ENCODE peak calls at places on chromosomes 16 and 17, in ten cellular contexts. E is cardiac muscle cell, G is K562, W is gastrocnemius medialis, X is uterus, R is esophagus squamous epithelium, T is A673, H is ascending aorta, B is heart left ventricle, V is endodermal cell. K is an unnamed sample.

GRCh38 chr16:29806096-29806579 is at the start of gene MAZ:
- DNase-seq in H (no peak), T (peak), B (no peak), R (no peak), E (no peak), W (no peak), V (no peak), G (peak), X (no peak), K (no peak)

GRCh38 chr16:79712273-79712672 is 111.7 kb upstream of the MAF start:
- DNase-seq in E (no peak), V (no peak), B (no peak), G (no peak), W (no peak), T (no peak), R (no peak), X (no peak), H (no peak), K (no peak)

GRCh38 chr16:74852500-74852875 is 77.9 kb upstream of the FA2H start:
- DNase-seq in X (no peak), E (no peak), B (no peak), R (no peak), W (no peak), V (no peak), G (no peak), T (no peak), H (no peak), K (no peak)

GRCh38 chr17:1077536-1078061 is 80.7 kb downstream of the TIMM22 start:
- DNase-seq in W (no peak), B (no peak), V (peak), X (no peak), H (no peak), R (no peak), T (no peak), G (no peak), E (no peak), K (no peak)

GRCh38 chr17:49687878-49688491 is 10.1 kb upstream of the SPOP start:
- DNase-seq in B (no peak), V (peak), G (no peak), X (no peak), T (peak), R (no peak), W (no peak), H (no peak), E (no peak), K (no peak)

GRCh38 chr17:76270770-76271668 is 5.9 kb downstream of the UBALD2 start:
- DNase-seq in X (no peak), B (no peak), R (no peak), T (no peak), H (no peak), V (no peak), E (no peak), G (no peak), W (peak), K (no peak)

GRCh38 chr17:10772425-10773380 is 31.2 kb downstream of the TMEM238L start:
- DNase-seq in E (peak), X (no peak), W (no peak), R (no peak), V (peak), H (no peak), B (no peak), T (peak), G (peak), K (no peak)

GRCh38 chr16:53773150-53773846 is 69.3 kb downstream of the FTO start:
- DNase-seq in G (peak), E (peak), V (peak), R (no peak), X (no peak), H (no peak), B (peak), W (no peak), T (peak), K (no peak)

GRCh38 chr17:82638183-82638773 is 10.0 kb downstream of the WDR45B start:
- DNase-seq in W (no peak), V (no peak), E (no peak), G (no peak), T (no peak), B (no peak), H (no peak), X (no peak), R (no peak), K (no peak)

GRCh38 chr17:3963214-3964201 is 729 bp downstream of the ATP2A3 start:
- DNase-seq in B (no peak), V (peak), G (peak), T (no peak), E (peak), X (no peak), W (no peak), R (peak), H (no peak), K (no peak)

GRCh38 chr17:1270210-1271019 is at the start of gene BHLHA9:
- DNase-seq in H (no peak), X (no peak), T (no peak), R (no peak), B (no peak), G (no peak), V (peak), W (no peak), E (no peak), K (no peak)

GRCh38 chr16:81609323-81609892 is 164.8 kb downstream of the CMIP start:
- DNase-seq in T (no peak), B (no peak), E (no peak), H (no peak), R (no peak), W (no peak), X (no peak), V (no peak), G (no peak), K (no peak)

GRCh38 chr16:69318911-69319289 is 7.8 kb downstream of the VPS4A start:
- DNase-seq in W (no peak), V (no peak), T (no peak), G (no peak), X (peak), B (no peak), R (no peak), E (no peak), H (no peak), K (no peak)

GRCh38 chr16:69482410-69482951 is 58.1 kb downstream of the CYB5B start:
- DNase-seq in G (no peak), X (peak), E (no peak), R (no peak), T (peak), B (peak), H (no peak), V (peak), W (peak), K (peak)

GRCh38 chr16:74455619-74456289 is 34.5 kb upstream of the CLEC18B start:
- DNase-seq in G (no peak), H (no peak), V (no peak), R (no peak), B (no peak), E (no peak), W (no peak), X (no peak), T (no peak), K (no peak)

GRCh38 chr17:80761421-80761871 is 216.8 kb downstream of the RPTOR start:
- DNase-seq in B (no peak), W (no peak), T (peak), E (no peak), G (no peak), V (peak), X (no peak), R (no peak), H (no peak), K (no peak)

GRCh38 chr17:37373530-37374159 is 2.1 kb upstream of the C17orf78 start:
- DNase-seq in W (peak), R (no peak), G (peak), E (peak), V (peak), T (peak), B (peak), H (peak), X (peak), K (peak)

GRCh38 chr16:19555938-19556778 is 655 bp downstream of the VPS35L start:
- DNase-seq in X (no peak), T (peak), B (no peak), H (no peak), R (no peak), V (peak), G (peak), E (peak), W (no peak), K (no peak)

GRCh38 chr16:71250461-71251232 is 20.1 kb upstream of the HYDIN start:
- DNase-seq in E (no peak), H (no peak), V (no peak), B (no peak), W (no peak), X (no peak), G (no peak), R (no peak), T (no peak), K (no peak)

GRCh38 chr17:4678448-4679026 is 25.4 kb downstream of the PELP1 start:
- DNase-seq in W (no peak), T (no peak), E (peak), X (no peak), G (peak), B (no peak), H (no peak), V (no peak), R (no peak), K (no peak)

GRCh38 chr17:55005520-55005919 is 37.0 kb downstream of the STXBP4 start:
- DNase-seq in W (no peak), B (no peak), R (no peak), X (no peak), H (no peak), G (peak), E (peak), V (peak), T (peak), K (no peak)

GRCh38 chr16:2289282-2289681 is 21.4 kb upstream of the RNPS1 start:
- DNase-seq in V (no peak), E (no peak), R (no peak), X (no peak), H (no peak), T (no peak), G (no peak), W (no peak), B (no peak), K (no peak)

GRCh38 chr16:72872966-72873365 is 175.0 kb downstream of the ZFHX3 start:
- DNase-seq in R (no peak), G (no peak), X (no peak), V (no peak), B (no peak), W (no peak), H (no peak), T (no peak), E (no peak), K (no peak)

GRCh38 chr16:46688101-46688656 is 799 bp downstream of the VPS35 start:
- DNase-seq in H (peak), W (peak), X (no peak), E (no peak), G (no peak), R (no peak), V (no peak), T (no peak), B (no peak), K (peak)

DNA sequence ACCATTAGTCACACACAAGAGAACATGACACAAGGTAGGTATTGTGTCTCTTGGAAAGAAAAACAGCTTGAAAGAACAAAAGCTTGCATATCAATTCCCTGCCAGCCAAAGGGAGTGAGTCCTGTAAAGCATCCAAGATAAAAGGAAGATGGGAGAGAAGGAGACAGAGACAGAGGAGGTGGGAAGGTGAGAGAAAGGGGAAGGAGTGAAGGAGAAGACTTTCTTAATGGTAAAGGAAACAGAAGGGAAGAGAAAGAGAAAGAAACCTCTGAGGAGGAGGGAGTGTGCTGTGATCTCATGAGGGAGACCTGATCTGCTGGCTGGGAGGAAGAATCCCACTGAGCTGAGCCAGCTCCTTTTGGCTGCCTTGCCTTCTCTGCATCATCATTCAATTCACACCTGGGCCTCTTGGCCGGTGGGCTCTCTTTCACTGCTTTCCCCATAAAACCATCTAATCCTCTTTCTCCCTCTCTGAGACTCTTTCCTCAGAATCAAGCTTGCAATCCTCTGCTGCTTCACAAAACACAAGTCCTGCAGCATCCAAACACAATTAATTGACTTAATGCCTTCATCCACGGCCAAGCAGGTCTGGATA is 271.6 kb downstream of the ABCC12 start:
- DNase-seq in H (no peak), R (no peak), W (no peak), V (peak), E (no peak), X (no peak), G (no peak), B (no peak), T (no peak), K (no peak)
- H3K4me3 ChIP-seq in H (no peak), R (no peak), W (no peak), V (no peak), E (no peak), X (no peak), G (no peak), B (no peak), T (no peak), K (no peak)

DNA sequence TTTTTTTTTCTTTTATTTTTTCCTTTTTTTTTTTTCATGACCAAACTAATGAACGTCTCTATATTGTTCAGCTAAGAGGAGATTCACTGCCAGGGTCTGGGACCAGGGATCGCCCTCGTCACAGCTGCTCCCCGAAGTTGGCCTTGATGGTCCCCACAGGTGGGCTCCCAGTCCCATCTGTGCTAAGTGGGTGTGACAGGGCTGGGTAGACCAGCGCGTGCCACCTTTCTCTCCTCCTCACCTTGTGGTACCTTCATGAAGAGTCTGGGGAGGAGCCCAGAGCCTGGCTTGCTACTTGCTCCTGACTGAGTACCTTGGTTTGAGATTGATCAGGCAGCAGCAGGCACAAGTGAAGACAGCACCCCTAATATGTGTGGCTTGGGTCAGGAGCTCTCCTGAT is 6.5 kb upstream of the FOXF1 start:
- DNase-seq in X (no peak), G (no peak), B (no peak), H (no peak), T (no peak), E (no peak), R (no peak), W (no peak), V (no peak), K (no peak)
- H3K27ac ChIP-seq in X (no peak), G (no peak), B (no peak), H (no peak), T (no peak), E (no peak), R (peak), W (no peak), V (no peak), K (no peak)

GRCh38 chr17:7634384-7634783 is 4.4 kb downstream of the SHBG start:
- DNase-seq in G (peak), X (peak), T (peak), E (peak), B (peak), R (no peak), W (no peak), H (no peak), V (peak), K (peak)
- TF ChIP-seq CTCF in G (peak), X (peak), T (peak), E (peak), B (peak), R (peak), W (peak), H (no peak), V (peak), K (peak)

DNA sequence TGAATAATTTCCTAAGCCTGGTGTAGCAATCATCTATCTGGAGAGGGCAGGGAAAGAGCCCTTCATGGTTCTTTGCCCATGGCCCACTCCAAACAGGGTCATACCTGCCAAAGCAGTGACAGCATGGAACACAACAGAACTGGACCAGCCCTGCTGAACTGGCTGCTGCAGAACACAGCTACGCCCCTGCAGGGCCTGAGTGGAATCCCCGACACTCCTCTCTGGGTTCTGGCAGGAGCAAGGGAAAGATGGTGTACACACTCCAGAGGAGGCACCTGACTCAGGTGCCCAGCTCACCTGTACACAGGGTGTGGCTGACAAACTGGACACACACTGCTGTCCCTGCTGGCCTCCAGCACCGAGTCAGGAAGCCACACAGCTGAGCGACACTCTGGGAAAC is 19.8 kb downstream of the MIEF2 start:
- DNase-seq in E (no peak), B (no peak), R (no peak), W (no peak), V (no peak), G (no peak), H (no peak), T (no peak), X (no peak), K (no peak)
- H3K4me3 ChIP-seq in E (no peak), B (no peak), R (no peak), W (no peak), V (no peak), G (no peak), H (no peak), T (no peak), X (no peak), K (no peak)

GRCh38 chr17:17900615-17901520 is 64.1 kb upstream of the SREBF1 start:
- DNase-seq in H (peak), W (peak), B (peak), E (no peak), X (peak), T (peak), R (no peak), V (peak), G (no peak), K (peak)
- H3K27ac ChIP-seq in H (peak), W (peak), B (peak), E (no peak), X (peak), T (peak), R (peak), V (peak), G (no peak), K (peak)

GRCh38 chr17:36082062-36082461 is 7.9 kb downstream of the CCL3 start:
- DNase-seq in B (no peak), X (no peak), E (no peak), H (no peak), G (no peak), V (no peak), T (no peak), R (no peak), W (no peak), K (no peak)
- TF ChIP-seq CTCF in B (no peak), X (no peak), E (no peak), H (no peak), G (no peak), V (no peak), T (no peak), R (no peak), W (no peak), K (no peak)

GRCh38 chr17:48037036-48037881 is at the start of gene COPZ2:
- DNase-seq in V (peak), T (peak), E (peak), X (peak), G (no peak), W (peak), H (peak), R (no peak), B (peak), K (peak)
- H3K4me3 ChIP-seq in V (peak), T (peak), E (peak), X (peak), G (no peak), W (peak), H (peak), R (peak), B (peak), K (peak)

GRCh38 chr16:57284206-57284951 is at the start of gene PLLP:
- DNase-seq in E (peak), H (no peak), W (no peak), B (peak), T (peak), X (peak), G (peak), V (peak), R (no peak), K (no peak)
- H3K27ac ChIP-seq in E (no peak), H (no peak), W (no peak), B (peak), T (no peak), X (no peak), G (no peak), V (no peak), R (peak), K (peak)

GRCh38 chr17:65185686-65186382 is 48.7 kb downstream of the RGS9 start:
- DNase-seq in V (peak), X (no peak), R (no peak), G (no peak), W (no peak), T (no peak), H (no peak), E (no peak), B (no peak), K (no peak)
- TF ChIP-seq CTCF in V (peak), X (no peak), R (no peak), G (peak), W (no peak), T (peak), H (no peak), E (no peak), B (no peak), K (no peak)

K was measured in left ventricle myocardium inferior.